ENCODE peak calls at places on chromosome 22, in ten cellular contexts. O is Peyer's patch; X is stomach; F is right lobe of liver; M is transverse colon; U is GM23338; N is fibroblast of lung; R is naive thymus-derived CD4-positive, alpha-beta T cell; P is tibial artery; L is cardiac muscle cell. E is an unnamed sample.

GRCh38 chr22:40053460-40053859 is 58.7 kb downstream of the FAM83F start:
- DNase-seq in O (no peak), X (no peak), F (no peak), M (no peak), U (no peak), N (no peak), R (no peak), P (no peak), L (no peak), E (no peak)

GRCh38 chr22:31144223-31144622 is 3.9 kb upstream of the PLA2G3 start:
- DNase-seq in O (no peak), X (no peak), F (no peak), M (no peak), U (no peak), N (peak), R (no peak), P (no peak), L (no peak), E (no peak)

GRCh38 chr22:30312053-30312452 is 14.7 kb downstream of the TBC1D10A start:
- DNase-seq in O (no peak), X (no peak), F (no peak), M (no peak), U (no peak), N (peak), R (no peak), P (no peak), L (no peak), E (no peak)

GRCh38 chr22:22820626-22821025 is 67.0 kb upstream of the IGLL5 start:
- DNase-seq in O (peak), X (no peak), F (no peak), M (no peak), U (no peak), N (no peak), R (peak), P (no peak), L (no peak), E (no peak)

GRCh38 chr22:35893698-35894097 is 134.9 kb downstream of the RBFOX2 start:
- DNase-seq in O (no peak), X (no peak), F (peak), M (no peak), U (no peak), N (peak), R (no peak), P (no peak), L (no peak), E (no peak)

GRCh38 chr22:44595841-44596341 is 97.9 kb upstream of the RTL6 start:
- DNase-seq in O (no peak), X (no peak), F (no peak), M (no peak), U (no peak), N (peak), R (no peak), P (no peak), L (no peak), E (no peak)

GRCh38 chr22:30655532-30655931 is 12.1 kb downstream of the DUSP18 start:
- DNase-seq in O (no peak), X (no peak), F (no peak), M (no peak), U (peak), N (no peak), R (no peak), P (no peak), L (no peak), E (no peak)

GRCh38 chr22:42371112-42371900 is 60.9 kb downstream of the NFAM1 start:
- DNase-seq in O (no peak), X (no peak), F (no peak), M (no peak), U (peak), N (no peak), R (no peak), P (no peak), L (no peak), E (peak)

GRCh38 chr22:35104491-35104890 is 38.5 kb downstream of the ISX start:
- DNase-seq in O (no peak), X (no peak), F (no peak), M (no peak), U (no peak), N (no peak), R (no peak), P (no peak), L (no peak), E (no peak)

GRCh38 chr22:33889748-33890147 is 30.5 kb downstream of the LARGE1 start:
- DNase-seq in O (peak), X (no peak), F (no peak), M (no peak), U (no peak), N (no peak), R (no peak), P (no peak), L (no peak), E (no peak)

GRCh38 chr22:31281733-31282132 is 10.6 kb downstream of the PIK3IP1 start:
- DNase-seq in O (no peak), X (no peak), F (peak), M (no peak), U (no peak), N (no peak), R (peak), P (no peak), L (no peak), E (no peak)

GRCh38 chr22:36739185-36739584 is 35.6 kb upstream of the CACNG2 start:
- DNase-seq in O (no peak), X (no peak), F (peak), M (no peak), U (no peak), N (no peak), R (no peak), P (no peak), L (no peak), E (no peak)

GRCh38 chr22:28064941-28065340 is 145.9 kb upstream of the PITPNB start:
- DNase-seq in O (no peak), X (no peak), F (no peak), M (no peak), U (no peak), N (peak), R (no peak), P (no peak), L (no peak), E (no peak)

GRCh38 chr22:43988116-43988817 is 33.0 kb downstream of the SAMM50 start:
- DNase-seq in O (no peak), X (no peak), F (no peak), M (no peak), U (no peak), N (no peak), R (no peak), P (peak), L (no peak), E (no peak)

GRCh38 chr22:46120420-46120737 is 29.9 kb upstream of the PPARA start:
- DNase-seq in O (no peak), X (no peak), F (no peak), M (no peak), U (no peak), N (no peak), R (no peak), P (no peak), L (no peak), E (no peak)
- H3K27ac ChIP-seq in O (peak), X (peak), F (no peak), M (peak), U (no peak), N (peak), R (no peak), P (peak), L (no peak), E (no peak)

GRCh38 chr22:38110008-38110862 is at the start of gene BAIAP2L2:
- DNase-seq in O (no peak), X (peak), F (peak), M (peak), U (peak), N (no peak), R (no peak), P (no peak), L (no peak), E (no peak)
- H3K4me3 ChIP-seq in O (peak), X (no peak), F (no peak), M (peak), U (no peak), N (no peak), R (no peak), P (no peak), L (no peak), E (no peak)

DNA sequence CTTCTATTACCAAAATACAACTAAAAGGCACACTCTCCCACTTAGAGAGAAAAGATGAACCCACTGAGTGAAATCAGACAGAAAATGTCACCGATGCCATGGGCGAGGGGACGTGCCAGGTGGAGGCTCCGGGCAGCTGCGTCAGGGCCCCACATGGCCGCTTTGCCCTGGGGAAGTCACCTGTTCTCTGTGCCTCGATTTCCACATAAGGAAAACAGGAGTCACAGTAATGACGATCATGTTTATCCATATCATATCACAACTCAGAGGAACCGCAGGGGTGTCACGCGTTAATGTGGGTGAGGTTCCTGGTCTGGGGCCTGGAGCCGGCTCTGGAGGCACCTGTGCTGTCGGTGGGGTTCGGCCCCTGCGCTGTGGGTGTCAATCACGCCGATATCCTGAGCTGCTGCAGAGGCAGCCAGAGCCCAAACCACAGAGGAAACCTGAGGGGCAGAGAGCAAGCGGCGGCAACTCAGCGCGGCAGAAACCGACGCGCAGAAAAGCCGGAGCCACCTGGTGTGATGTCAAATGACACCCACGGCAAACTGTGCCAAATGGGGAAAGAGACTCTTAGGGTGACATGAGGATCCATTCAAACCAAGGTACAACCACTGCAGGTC is 243.7 kb downstream of the BRD1 start:
- DNase-seq in O (no peak), X (no peak), F (no peak), M (peak), U (no peak), N (no peak), R (no peak), P (peak), L (no peak), E (no peak)
- H3K27ac ChIP-seq in O (no peak), X (no peak), F (no peak), M (no peak), U (no peak), N (no peak), R (no peak), P (no peak), L (no peak), E (no peak)

GRCh38 chr22:46588279-46589140 is 31.7 kb upstream of the GRAMD4 start:
- DNase-seq in O (no peak), X (no peak), F (peak), M (no peak), U (no peak), N (no peak), R (no peak), P (no peak), L (peak), E (no peak)
- H3K4me3 ChIP-seq in O (no peak), X (no peak), F (no peak), M (no peak), U (no peak), N (no peak), R (no peak), P (no peak), L (no peak), E (no peak)

DNA sequence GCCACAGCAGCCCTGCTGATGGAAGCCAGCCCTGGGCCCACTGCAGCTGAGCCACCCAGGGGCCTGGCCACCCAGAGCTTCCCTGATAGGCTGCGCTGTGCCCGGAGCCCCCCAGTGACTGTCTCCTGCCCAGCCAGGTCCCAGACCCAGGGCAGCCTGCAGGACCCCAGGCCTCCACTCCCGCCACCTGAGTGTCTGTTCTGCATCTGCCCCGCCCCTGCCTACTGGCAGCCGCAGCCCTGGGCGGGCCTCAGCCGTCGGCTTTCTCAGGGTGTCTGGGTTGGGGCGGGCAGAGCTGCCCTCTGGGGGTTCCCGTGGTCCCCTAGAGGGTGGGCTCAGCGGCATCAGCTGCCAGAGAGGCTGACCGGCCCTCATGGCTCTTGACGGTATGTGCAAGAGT is 12.5 kb upstream of the PIM3 start:
- DNase-seq in O (no peak), X (peak), F (no peak), M (peak), U (no peak), N (no peak), R (no peak), P (no peak), L (no peak), E (no peak)
- H3K27ac ChIP-seq in O (peak), X (peak), F (no peak), M (peak), U (no peak), N (no peak), R (no peak), P (no peak), L (no peak), E (no peak)

DNA sequence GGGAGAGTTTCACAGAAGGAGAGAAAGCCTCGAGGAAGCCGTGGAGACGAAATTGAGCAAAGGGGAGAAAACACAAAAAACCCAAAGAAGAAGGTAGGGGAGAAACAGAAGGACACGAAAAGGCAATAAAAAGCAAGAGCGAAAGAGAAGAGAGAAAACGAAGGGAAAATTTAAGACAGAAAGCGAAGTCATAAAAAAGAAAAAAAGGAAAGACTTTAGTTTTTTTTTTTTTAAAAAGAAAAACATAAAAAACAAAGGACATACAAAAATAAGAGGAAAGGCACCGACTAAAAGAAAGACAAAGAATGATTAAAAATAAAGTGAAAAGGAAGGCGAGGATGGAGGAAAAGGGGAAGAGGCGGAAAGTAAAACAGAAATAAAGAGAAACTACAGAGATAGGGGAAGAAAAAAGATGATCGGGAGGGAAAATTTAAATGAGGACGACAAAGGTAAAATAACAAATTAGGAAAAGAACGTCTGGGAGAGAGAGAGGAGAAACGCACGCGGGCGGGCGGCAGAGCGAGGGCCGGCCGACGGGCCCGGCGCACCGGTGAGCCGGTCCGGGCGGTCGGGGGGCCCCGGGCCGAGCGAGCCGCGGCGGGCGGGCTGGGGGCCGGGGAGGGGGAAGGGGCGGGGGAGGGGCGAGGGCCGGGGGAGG is 455 bp upstream of the TBX1 start:
- DNase-seq in O (no peak), X (no peak), F (no peak), M (no peak), U (peak), N (no peak), R (no peak), P (no peak), L (no peak), E (no peak)
- H3K4me3 ChIP-seq in O (no peak), X (no peak), F (no peak), M (peak), U (peak), N (no peak), R (no peak), P (no peak), L (no peak), E (peak)

E was measured in right cardiac atrium.